ENCODE peak calls at places on chromosomes 6 and 20, in four cellular contexts. N, M, W and U are unnamed samples.

GRCh38 chr6:19472850-19473249 is 364.3 kb upstream of the ID4 start:
- DNase-seq in W (no peak), M (peak), N (no peak), U (no peak)

GRCh38 chr6:13980534-13980933 is 55.8 kb downstream of the RNF182 start:
- DNase-seq in W (no peak), N (no peak), M (no peak), U (no peak)

GRCh38 chr6:132598473-132598872 is 8.9 kb upstream of the TAAR5 start:
- DNase-seq in W (peak), M (peak), N (no peak), U (no peak)

GRCh38 chr6:18432180-18432579 is 45.0 kb downstream of the RNF144B start:
- DNase-seq in M (no peak), N (no peak), W (no peak), U (no peak)

GRCh38 chr6:7542878-7543394 is 1.5 kb downstream of the DSP start:
- DNase-seq in N (peak), M (no peak), W (peak), U (no peak)

GRCh38 chr6:293185-294174 is 1.2 kb downstream of the DUSP22 start:
- DNase-seq in W (no peak), M (no peak), N (peak), U (no peak)

GRCh38 chr20:44967207-44967807 is 995 bp downstream of the STK4 start:
- DNase-seq in M (no peak), N (no peak), W (no peak), U (no peak)

GRCh38 chr6:50845499-50846108 is 26.9 kb downstream of the TFAP2B start:
- DNase-seq in M (no peak), W (no peak), N (no peak), U (no peak)

GRCh38 chr20:37911838-37912273 is 8.9 kb downstream of the VSTM2L start:
- DNase-seq in M (peak), N (no peak), W (no peak), U (peak)

GRCh38 chr6:13304101-13304500 is 24.2 kb downstream of the TBC1D7 start:
- DNase-seq in N (no peak), M (no peak), W (no peak), U (no peak)

GRCh38 chr20:41398408-41398807 is 31.8 kb upstream of the EMILIN3 start:
- DNase-seq in W (no peak), N (no peak), M (no peak), U (no peak)

GRCh38 chr6:92810913-92811312 is 608.4 kb downstream of the EPHA7 start:
- DNase-seq in W (no peak), M (peak), N (peak), U (no peak)

GRCh38 chr6:125810435-125810834 is 19.7 kb downstream of the NCOA7 start:
- DNase-seq in M (no peak), W (no peak), N (no peak), U (no peak)

GRCh38 chr20:47973519-47974233 is 188.4 kb upstream of the SULF2 start:
- DNase-seq in M (no peak), N (no peak), W (no peak), U (no peak)

GRCh38 chr6:44249082-44249748 is 2.3 kb downstream of the HSP90AB1 start:
- DNase-seq in W (no peak), N (peak), M (no peak), U (no peak)
- H3K4me3 ChIP-seq in W (peak), N (peak), M (no peak), U (no peak)

DNA sequence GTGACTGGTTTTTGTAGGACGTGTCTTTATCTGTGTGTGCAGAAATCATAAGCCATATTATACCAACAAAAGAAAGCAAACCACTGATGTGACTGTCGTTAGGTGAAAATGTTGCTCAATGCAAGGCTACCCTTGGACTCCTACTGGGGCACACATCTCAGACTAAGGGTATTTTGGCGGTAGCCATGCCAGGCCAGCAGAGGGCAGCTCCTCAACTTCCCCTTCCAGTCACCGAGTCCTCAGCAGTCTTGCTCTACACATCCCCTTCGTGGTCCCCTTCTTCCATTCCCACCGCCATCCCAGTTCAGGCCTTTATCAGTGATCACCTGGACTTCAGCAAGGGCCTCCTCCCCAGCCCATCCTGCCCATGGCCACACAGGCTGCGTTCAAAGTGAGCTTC is 113.7 kb upstream of the GGTLC1 start:
- DNase-seq in M (peak), N (peak), W (peak), U (no peak)
- TF ChIP-seq CTCF in M (peak), N (peak), W (peak), U (peak)

DNA sequence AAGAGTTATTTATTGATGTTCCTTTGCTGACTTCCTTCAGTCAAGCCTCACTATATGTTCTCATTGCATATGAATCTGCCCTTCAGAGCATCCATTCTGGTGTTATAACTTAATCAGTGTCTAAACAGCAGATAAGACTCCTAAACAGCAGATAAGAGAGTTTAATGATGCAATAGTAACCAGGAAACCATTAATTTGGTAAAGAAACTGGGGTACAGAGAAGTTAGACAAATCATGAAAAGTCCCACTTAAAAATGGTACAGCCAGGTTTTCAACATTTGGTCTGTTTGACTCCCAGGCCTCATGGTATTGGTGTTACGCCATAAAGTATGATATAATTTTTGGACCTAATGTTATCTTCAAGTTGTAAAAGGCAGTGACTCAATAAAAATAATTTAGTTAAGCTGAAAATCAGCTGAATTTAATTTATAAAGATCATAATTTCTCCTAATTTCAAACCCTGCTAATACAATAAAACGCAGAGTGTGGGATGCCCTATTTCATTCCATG is 127.4 kb upstream of the DST start:
- DNase-seq in W (no peak), N (no peak), M (no peak), U (no peak)
- H3K27ac ChIP-seq in W (no peak), N (no peak), M (no peak), U (no peak)

GRCh38 chr20:289693-290080 is 863 bp downstream of the C20orf96 start:
- DNase-seq in M (no peak), N (no peak), W (no peak), U (no peak)

GRCh38 chr20:288956-289692 is 1.4 kb downstream of the C20orf96 start:
- DNase-seq in M (no peak), W (no peak), N (no peak), U (no peak)

GRCh38 chr20:286508-286907 is 4.0 kb downstream of the C20orf96 start:
- DNase-seq in N (no peak), W (no peak), M (no peak), U (no peak)

GRCh38 chr20:294602-295001 is 2.8 kb upstream of the ZCCHC3 start:
- DNase-seq in M (no peak), N (no peak), W (no peak), U (no peak)

DNA sequence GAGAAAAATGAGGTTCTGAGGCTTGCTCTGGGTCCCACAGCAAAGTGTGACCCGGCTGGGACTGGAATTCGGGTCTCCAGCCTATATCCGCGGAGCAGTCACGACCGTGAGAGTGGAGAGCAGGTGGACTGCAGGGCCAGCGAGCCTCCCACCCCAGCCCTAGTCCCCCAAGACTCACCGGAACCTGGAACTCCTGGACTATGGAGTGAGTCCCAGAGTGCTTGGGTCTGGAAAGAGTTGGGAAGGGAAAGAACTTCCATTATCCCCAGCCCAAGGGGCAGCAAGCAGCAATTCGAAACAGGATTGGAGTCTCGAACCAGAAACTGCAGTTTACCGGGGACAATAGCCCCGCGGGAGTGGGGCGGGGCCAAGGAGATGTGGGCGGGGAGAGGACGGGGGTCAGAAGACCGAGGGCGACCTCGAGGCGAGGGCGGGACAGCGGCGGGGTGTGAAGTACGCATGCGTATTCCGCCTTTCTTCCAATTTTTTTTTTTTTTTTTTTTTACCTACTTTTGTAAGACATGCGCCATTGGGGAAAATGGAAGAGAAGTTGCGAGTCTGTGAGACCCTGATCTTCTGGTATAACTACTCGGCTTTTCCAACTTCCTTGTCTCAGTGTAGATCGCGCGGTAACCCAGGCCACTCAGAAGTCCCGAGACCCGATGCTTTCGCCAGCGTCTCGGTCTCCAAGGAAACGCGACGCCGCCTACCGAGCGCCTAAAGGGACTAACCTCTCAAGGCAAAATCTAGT is at the start of gene C20orf96:
- DNase-seq in M (peak), N (peak), W (peak), U (peak)
- H3K4me3 ChIP-seq in M (peak), N (peak), W (peak), U (peak)

DNA sequence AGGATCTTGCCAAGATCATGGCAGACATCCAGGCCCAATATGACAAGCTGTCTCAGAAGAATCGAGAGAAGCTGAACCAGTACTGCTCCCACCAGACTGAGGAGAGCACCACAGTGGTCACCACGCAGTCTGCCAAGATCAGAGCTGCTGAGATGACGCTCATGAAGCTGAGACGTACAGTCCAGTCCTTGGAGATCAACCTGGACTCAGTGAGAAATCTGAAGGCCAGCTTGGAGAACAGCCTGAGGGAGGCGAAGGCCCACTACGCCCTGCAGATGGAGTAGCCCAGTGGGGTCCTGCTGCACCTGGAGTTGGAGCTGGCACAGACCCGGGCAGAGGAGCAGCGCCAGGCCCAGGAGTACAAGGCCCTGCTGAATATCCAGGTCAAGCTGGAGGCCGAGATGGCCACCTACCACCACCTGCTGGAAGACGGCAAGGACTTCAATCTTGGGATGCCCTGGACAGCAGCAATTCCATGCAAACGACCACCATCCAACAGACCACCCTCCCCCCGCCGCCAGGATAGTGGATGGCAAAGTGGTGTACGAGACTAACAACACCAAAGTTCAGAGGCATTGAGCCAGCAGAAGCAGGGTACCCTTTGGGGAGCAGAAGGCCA is 44.7 kb upstream of the GRM4 start:
- DNase-seq in M (peak), W (no peak), N (no peak), U (no peak)
- TF ChIP-seq CTCF in M (peak), W (no peak), N (no peak), U (no peak)